ENCODE peak calls at places on chromosome 2, in six cellular contexts. H, Y, E, D, X and O are unnamed samples.

GRCh38 chr2:48529189-48529588 is 765 bp upstream of the STON1 start:
- DNase-seq in H (no peak), Y (no peak), E (peak; percentile 55), D (no peak), X (no peak), O (peak; percentile 66)

GRCh38 chr2:239198221-239198620 is 202.6 kb downstream of the HDAC4 start:
- DNase-seq in H (no peak), Y (no peak), E (no peak), D (no peak), X (no peak), O (no peak)

GRCh38 chr2:162265666-162266467 is 22.6 kb upstream of the FAP start:
- DNase-seq in H (no peak), Y (no peak), E (no peak), D (no peak), X (no peak), O (no peak)

GRCh38 chr2:59706729-59707128 is 846.7 kb downstream of the BCL11A start:
- DNase-seq in H (no peak), Y (no peak), E (no peak), D (no peak), X (no peak), O (no peak)

GRCh38 chr2:207395535-207396251 is 134.1 kb upstream of the CREB1 start:
- DNase-seq in H (peak; percentile 50), Y (no peak), E (no peak), D (no peak), X (peak; percentile 24), O (no peak)

GRCh38 chr2:140177081-140177480 is 1396.9 kb upstream of the NXPH2 start:
- DNase-seq in H (no peak), Y (no peak), E (no peak), D (no peak), X (no peak), O (no peak)

GRCh38 chr2:220753486-220753885 is 818.6 kb downstream of the EPHA4 start:
- DNase-seq in H (no peak), Y (no peak), E (no peak), D (no peak), X (no peak), O (no peak)

GRCh38 chr2:238287702-238288649 is at the start of gene PER2:
- DNase-seq in H (peak; percentile 90), Y (no peak), E (peak; percentile 66), D (no peak), X (peak; percentile 98), O (peak; percentile 92)

GRCh38 chr2:38073211-38074005 is 2.5 kb downstream of the CYP1B1 start:
- DNase-seq in H (no peak), Y (no peak), E (peak; percentile 55), D (no peak), X (peak; percentile 49), O (peak; percentile 65)

GRCh38 chr2:163345795-163346573 is 389.8 kb downstream of the FIGN start:
- DNase-seq in H (peak; percentile 50), Y (no peak), E (no peak), D (peak; percentile 65), X (peak; percentile 72), O (peak; percentile 86)

GRCh38 chr2:160108231-160108630 is 45.8 kb upstream of the PLA2R1 start:
- DNase-seq in H (no peak), Y (no peak), E (no peak), D (no peak), X (no peak), O (no peak)

GRCh38 chr2:8576525-8577157 is 105.2 kb upstream of the ID2 start:
- DNase-seq in H (no peak), Y (no peak), E (no peak), D (no peak), X (no peak), O (no peak)

GRCh38 chr2:102114851-102115497 is 27.6 kb upstream of the IL1R1 start:
- DNase-seq in H (peak; percentile 68), Y (no peak), E (no peak), D (no peak), X (peak; percentile 62), O (no peak)

GRCh38 chr2:223052710-223053261 is 796 bp downstream of the KCNE4 start:
- DNase-seq in H (no peak), Y (no peak), E (no peak), D (no peak), X (peak; percentile 47), O (no peak)

GRCh38 chr2:240438810-240439697 is 3.6 kb downstream of the GPC1 start:
- DNase-seq in H (no peak), Y (no peak), E (no peak), D (no peak), X (no peak), O (no peak)

GRCh38 chr2:46460241-46460921 is 19.0 kb upstream of the TMEM247 start:
- DNase-seq in H (no peak), Y (no peak), E (no peak), D (no peak), X (no peak), O (no peak)

GRCh38 chr2:173741715-173742114 is 223.5 kb downstream of the SP3 start:
- DNase-seq in H (no peak), Y (no peak), E (no peak), D (no peak), X (no peak), O (no peak)

GRCh38 chr2:1841903-1842791 is 97.8 kb upstream of the PXDN start:
- DNase-seq in H (no peak), Y (no peak), E (no peak), D (no peak), X (no peak), O (peak; percentile 48)

GRCh38 chr2:182165196-182165595 is 179.5 kb downstream of the PPP1R1C start:
- DNase-seq in H (no peak), Y (no peak), E (no peak), D (no peak), X (no peak), O (no peak)
- H2BK5ac ChIP-seq in H (no peak overlapping the region), Y (no peak overlapping the region), E (no peak overlapping the region), D (no peak overlapping the region), X (no peak overlapping the region), O (no peak overlapping the region)

GRCh38 chr2:64491426-64491825 is 32.7 kb upstream of the AFTPH start:
- DNase-seq in H (peak; percentile 22), Y (no peak), E (no peak), D (no peak), X (no peak), O (no peak)

GRCh38 chr2:64488050-64488974 is 34.4 kb downstream of the LGALSL start:
- DNase-seq in H (peak; percentile 42), Y (peak; percentile 58), E (peak; percentile 76), D (peak; percentile 78), X (peak; percentile 59), O (peak; percentile 72)

GRCh38 chr2:64492272-64492671 is 31.9 kb upstream of the AFTPH start:
- DNase-seq in H (no peak), Y (no peak), E (no peak), D (no peak), X (no peak), O (no peak)

GRCh38 chr2:64487256-64488049 is 33.5 kb downstream of the LGALSL start:
- DNase-seq in H (no peak), Y (no peak), E (peak; percentile 32), D (no peak), X (peak; percentile 8), O (no peak)

DNA sequence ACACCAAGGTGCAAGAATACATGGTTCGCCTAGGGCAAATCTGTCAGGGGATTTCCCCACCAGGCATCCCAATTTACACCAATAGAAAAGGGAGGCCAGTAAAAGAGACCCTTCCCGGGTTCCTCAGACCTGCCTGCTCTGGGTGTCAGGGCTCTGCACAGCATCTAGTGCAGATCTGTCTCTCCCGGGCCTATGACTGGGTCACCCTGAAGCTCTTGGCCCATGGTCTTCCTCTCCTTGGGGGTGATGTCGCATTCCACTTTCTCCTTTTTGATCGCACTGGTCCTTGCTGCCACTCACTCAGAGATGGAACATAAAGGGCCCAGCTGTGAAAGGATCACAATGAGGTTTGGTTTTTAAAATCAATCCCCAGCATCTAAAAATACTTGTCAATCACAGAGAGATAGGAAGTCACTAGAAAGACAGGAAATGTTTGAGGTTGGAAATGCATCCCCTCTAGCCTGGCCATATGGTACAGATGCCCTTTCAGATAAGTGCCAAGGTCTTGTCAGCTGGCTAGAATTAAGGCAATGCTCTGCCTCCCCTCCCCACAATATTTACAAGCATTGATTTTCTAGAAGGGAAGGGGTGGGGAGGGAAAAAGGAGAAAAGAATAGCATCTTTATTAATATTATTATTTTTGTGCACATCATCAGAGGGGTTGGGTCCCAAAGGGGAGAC is 34.9 kb upstream of the AFTPH start:
- DNase-seq in H (no peak), Y (no peak), E (no peak), D (no peak), X (no peak), O (no peak)
- H2BK15ac ChIP-seq in H (no peak overlapping the region), Y (peak overlapping the region; percentile 12), E (no peak overlapping the region), D (no peak overlapping the region), X (no peak overlapping the region), O (no peak overlapping the region)

GRCh38 chr2:43201016-43201415 is 25.4 kb downstream of the ZFP36L2 start:
- DNase-seq in H (no peak), Y (no peak), E (no peak), D (no peak), X (no peak), O (no peak)
- H2BK5ac ChIP-seq in H (no peak overlapping the region), Y (peak overlapping the region; percentile 24), E (no peak overlapping the region), D (peak overlapping the region; percentile 15), X (no peak overlapping the region), O (no peak overlapping the region)

DNA sequence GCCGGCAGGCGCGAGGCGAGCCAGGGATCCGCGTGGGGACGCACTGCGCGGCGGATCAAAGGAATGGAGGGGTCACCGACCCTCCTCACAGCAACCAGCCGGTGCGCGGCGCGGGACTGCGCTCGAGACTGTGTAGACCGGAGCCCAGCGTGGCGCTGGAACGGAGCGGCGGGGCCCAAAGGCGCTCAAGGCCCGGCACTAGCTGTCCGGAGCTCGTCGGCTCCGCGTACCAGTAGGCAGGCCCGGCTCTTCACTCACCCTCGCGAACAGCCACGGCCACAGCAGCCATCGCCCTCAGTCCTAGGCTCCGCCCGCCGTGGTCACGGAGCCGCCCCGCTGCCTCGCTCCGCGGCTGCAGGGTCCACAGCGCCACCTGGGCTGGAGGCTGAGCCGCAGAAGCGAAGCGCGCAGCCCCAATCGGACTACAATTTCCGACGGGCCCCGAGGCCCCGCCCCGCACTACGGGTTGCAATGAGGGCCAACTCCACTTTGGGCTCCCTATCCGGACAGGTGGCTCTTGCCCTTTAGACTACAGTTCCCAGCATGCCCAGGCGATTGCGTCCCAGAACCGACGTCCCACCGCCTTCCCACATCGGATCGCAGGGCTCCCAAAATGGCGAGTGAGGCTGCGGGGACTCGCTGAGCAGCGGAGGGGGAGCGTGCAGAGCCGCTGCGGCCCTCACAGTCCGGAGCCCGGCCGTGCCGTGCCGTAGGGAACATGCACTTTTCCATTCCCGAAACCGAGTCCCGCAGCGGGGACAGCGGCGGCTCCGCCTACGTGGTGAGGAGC is at the start of the genes EIF2B4 and SNX17:
- DNase-seq in H (peak; percentile 99), Y (peak; percentile 98), E (peak; percentile 99), D (peak; percentile 97), X (peak; percentile 99), O (peak; percentile 100)
- H2BK15ac ChIP-seq in H (peak within 1 kb of the TSS; percentile 15), Y (peak within 1 kb of the TSS; percentile 32), E (no peak within 1 kb of the TSS), D (no peak within 1 kb of the TSS), X (peak within 1 kb of the TSS; percentile 91), O (no peak within 1 kb of the TSS)